ENCODE peak calls at places on chromosomes 4 and X, in four cellular contexts. One of them, this sample, is unnamed.

GRCh38 chr4:1593038-1593417 is 91.1 kb downstream of the FAM53A start:
- DNase-seq in H1: no peak
- DNase-seq in GM12878: no peak
- DNase-seq in HepG2: no peak
- DNase-seq in this sample: no peak

GRCh38 chr4:40211224-40212185 is 14.7 kb downstream of the RHOH start:
- DNase-seq in HepG2: no peak
- DNase-seq in GM12878: no peak
- DNase-seq in H1: no peak
- DNase-seq in this sample: no peak

GRCh38 chr4:25424539-25425228 is 47.6 kb downstream of the ANAPC4 start:
- DNase-seq in H1: no peak
- DNase-seq in HepG2: no peak
- DNase-seq in GM12878: no peak
- DNase-seq in this sample: no peak

GRCh38 chr4:148770848-148771247 is 328.6 kb upstream of the NR3C2 start:
- DNase-seq in GM12878: no peak
- DNase-seq in H1: no peak
- DNase-seq in HepG2: no peak
- DNase-seq in this sample: no peak

GRCh38 chr4:84968936-84969335 is 2.4 kb upstream of the WDFY3 start:
- DNase-seq in HepG2: no peak
- DNase-seq in GM12878: no peak
- DNase-seq in H1: no peak
- DNase-seq in this sample: no peak

GRCh38 chr4:74635490-74636123 is 158.7 kb downstream of the BTC start:
- DNase-seq in GM12878: no peak
- DNase-seq in HepG2: no peak
- DNase-seq in H1: no peak
- DNase-seq in this sample: no peak

GRCh38 chr4:143399113-143399949 is 62.7 kb downstream of the GAB1 start:
- DNase-seq in HepG2: peak; percentile 39
- DNase-seq in GM12878: no peak
- DNase-seq in H1: no peak
- DNase-seq in this sample: peak; percentile 34

GRCh38 chrX:56782362-56782761 is 53.3 kb downstream of the NBDY start:
- DNase-seq in GM12878: no peak
- DNase-seq in H1: no peak
- DNase-seq in HepG2: no peak
- DNase-seq in this sample: no peak

GRCh38 chr4:143358923-143359694 is 22.4 kb downstream of the GAB1 start:
- DNase-seq in HepG2: no peak
- DNase-seq in H1: no peak
- DNase-seq in GM12878: no peak
- DNase-seq in this sample: no peak

GRCh38 chrX:38060331-38060878 is 54.1 kb downstream of the SYTL5 start:
- DNase-seq in GM12878: no peak
- DNase-seq in HepG2: no peak
- DNase-seq in H1: no peak
- DNase-seq in this sample: no peak

GRCh38 chr4:14317351-14317750 is 684.9 kb upstream of the CPEB2 start:
- DNase-seq in HepG2: no peak
- DNase-seq in H1: no peak
- DNase-seq in GM12878: no peak
- DNase-seq in this sample: no peak

GRCh38 chrX:140765043-140765784 is 55.7 kb downstream of the LINC00632 start:
- DNase-seq in H1: no peak
- DNase-seq in GM12878: no peak
- DNase-seq in HepG2: no peak
- DNase-seq in this sample: peak; percentile 15

GRCh38 chrX:22249371-22249770 is 23.3 kb upstream of the CBLL2 start:
- DNase-seq in HepG2: no peak
- DNase-seq in GM12878: no peak
- DNase-seq in H1: no peak
- DNase-seq in this sample: no peak

GRCh38 chr4:169234137-169234855 is 36.5 kb downstream of the SH3RF1 start:
- DNase-seq in H1: no peak
- DNase-seq in GM12878: no peak
- DNase-seq in HepG2: no peak
- DNase-seq in this sample: no peak

GRCh38 chr4:91936301-91936700 is 367.5 kb upstream of the GRID2 start:
- DNase-seq in H1: no peak
- DNase-seq in HepG2: no peak
- DNase-seq in GM12878: no peak
- DNase-seq in this sample: no peak

GRCh38 chr4:84100071-84100470 is 399.0 kb downstream of the NKX6-1 start:
- DNase-seq in GM12878: no peak
- DNase-seq in HepG2: no peak
- DNase-seq in H1: no peak
- DNase-seq in this sample: no peak

GRCh38 chr4:113371061-113371460 is 321.6 kb downstream of the ANK2 start:
- DNase-seq in H1: no peak
- DNase-seq in HepG2: no peak
- DNase-seq in GM12878: no peak
- DNase-seq in this sample: no peak

GRCh38 chr4:1208266-1208961 is 36.0 kb upstream of the SPON2 start:
- DNase-seq in H1: no peak
- DNase-seq in HepG2: no peak
- DNase-seq in GM12878: no peak
- DNase-seq in this sample: no peak

GRCh38 chr4:151940926-151941617 is 180.3 kb upstream of the GATB start:
- DNase-seq in HepG2: no peak
- DNase-seq in H1: no peak
- DNase-seq in GM12878: no peak
- DNase-seq in this sample: no peak

GRCh38 chr4:121138014-121138413 is 26.1 kb downstream of the TNIP3 start:
- DNase-seq in H1: no peak
- DNase-seq in HepG2: no peak
- DNase-seq in GM12878: no peak
- DNase-seq in this sample: no peak

GRCh38 chr4:30103455-30103854 is 616.7 kb upstream of the PCDH7 start:
- DNase-seq in H1: no peak
- DNase-seq in GM12878: no peak
- DNase-seq in HepG2: no peak
- DNase-seq in this sample: no peak

GRCh38 chr4:89757154-89757723 is 79.7 kb downstream of the SNCA start:
- DNase-seq in H1: no peak
- DNase-seq in HepG2: no peak
- DNase-seq in GM12878: no peak
- DNase-seq in this sample: peak; percentile 13

GRCh38 chr4:174586651-174587050 is 64.4 kb upstream of the HPGD start:
- DNase-seq in HepG2: no peak
- DNase-seq in GM12878: no peak
- DNase-seq in H1: no peak
- DNase-seq in this sample: no peak

GRCh38 chr4:109164011-109164410 is 138.4 kb downstream of the COL25A1 start:
- DNase-seq in H1: no peak
- DNase-seq in GM12878: no peak
- DNase-seq in HepG2: peak; percentile 2
- DNase-seq in this sample: no peak

GRCh38 chrX:34734383-34734782 is 77.3 kb upstream of the TMEM47 start:
- DNase-seq in H1: no peak
- DNase-seq in HepG2: no peak
- DNase-seq in GM12878: no peak
- DNase-seq in this sample: no peak

GRCh38 chrX:2272337-2272736 is 228.4 kb downstream of the DHRSX start:
- DNase-seq in GM12878: no peak
- DNase-seq in H1: no peak
- DNase-seq in HepG2: no peak
- DNase-seq in this sample: no peak

GRCh38 chr4:101264993-101265815 is 82.1 kb downstream of the PPP3CA start:
- DNase-seq in HepG2: no peak
- DNase-seq in GM12878: no peak
- DNase-seq in H1: no peak
- DNase-seq in this sample: no peak

GRCh38 chr4:125770814-125771398 is 456.2 kb downstream of the FAT4 start:
- DNase-seq in H1: no peak
- DNase-seq in GM12878: no peak
- DNase-seq in HepG2: no peak
- DNase-seq in this sample: no peak

GRCh38 chr4:4776934-4777333 is 82.5 kb upstream of the MSX1 start:
- DNase-seq in GM12878: no peak
- DNase-seq in HepG2: no peak
- DNase-seq in H1: no peak
- DNase-seq in this sample: no peak

GRCh38 chrX:103197721-103198306 is 17.1 kb upstream of the BEX4 start:
- DNase-seq in HepG2: no peak
- DNase-seq in H1: no peak
- DNase-seq in GM12878: no peak
- DNase-seq in this sample: no peak

GRCh38 chrX:134880866-134881265 is 109.9 kb upstream of the SMIM10 start:
- DNase-seq in H1: no peak
- DNase-seq in GM12878: no peak
- DNase-seq in HepG2: no peak
- DNase-seq in this sample: no peak

GRCh38 chrX:130079824-130080406 is 30.4 kb downstream of the ELF4 start:
- DNase-seq in H1: no peak
- DNase-seq in GM12878: no peak
- DNase-seq in HepG2: peak; percentile 50
- DNase-seq in this sample: peak; percentile 83

GRCh38 chrX:106014119-106014775 is 24.3 kb downstream of the SERPINA7 start:
- DNase-seq in H1: no peak
- DNase-seq in GM12878: no peak
- DNase-seq in HepG2: no peak
- DNase-seq in this sample: no peak

GRCh38 chrX:13287816-13288215 is 32.0 kb downstream of the ATXN3L start:
- DNase-seq in H1: no peak
- DNase-seq in GM12878: no peak
- DNase-seq in HepG2: no peak
- DNase-seq in this sample: no peak
- TF ChIP-seq SUZ12 in H1: no peak
- TF ChIP-seq SUZ12 in GM12878: no peak
- TF ChIP-seq SUZ12 in HepG2: no peak
- TF ChIP-seq SUZ12 in this sample: no peak

DNA sequence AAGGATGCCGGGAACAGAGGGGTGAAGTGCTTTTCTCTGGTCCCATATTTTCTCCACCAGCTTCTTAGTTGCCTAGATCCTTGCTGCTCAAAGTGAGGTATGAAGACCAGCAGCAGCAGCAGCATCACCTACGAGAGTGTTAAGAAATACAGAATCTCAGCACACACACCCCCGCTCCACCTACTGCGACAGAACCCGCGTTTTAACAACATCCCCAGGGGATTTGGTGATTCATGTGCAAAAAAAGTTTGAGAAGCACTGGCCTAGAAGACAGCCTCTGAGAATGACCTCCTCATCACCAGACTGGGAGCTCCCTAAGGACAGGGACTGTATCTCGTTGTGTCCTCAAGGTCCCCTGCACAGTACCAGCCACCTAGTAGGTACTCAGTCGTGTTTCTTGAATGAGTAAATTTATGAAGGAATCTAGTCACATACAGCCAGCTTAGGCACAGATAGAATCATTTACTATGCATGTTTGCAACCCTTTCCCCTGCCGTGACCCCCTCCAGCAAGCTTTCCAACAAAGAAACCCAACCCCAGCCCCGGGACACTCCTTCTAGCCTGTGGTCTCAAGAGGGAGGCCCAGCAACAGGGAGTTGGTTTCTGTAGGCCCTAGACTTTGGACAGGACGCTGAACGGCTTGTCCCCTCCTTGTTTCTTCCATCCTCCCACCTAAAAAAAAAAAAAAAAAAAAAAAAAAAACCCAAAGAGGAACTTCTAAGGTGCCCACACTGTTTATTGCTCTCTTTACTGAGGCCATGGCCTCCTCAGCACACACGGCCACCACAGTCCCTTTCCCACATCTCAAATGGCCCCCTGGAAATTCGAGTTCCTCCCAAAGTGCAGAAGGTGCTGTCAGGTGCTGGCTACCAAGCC is 21.4 kb downstream of the RTL5 start:
- DNase-seq in GM12878: no peak
- DNase-seq in H1: no peak
- DNase-seq in HepG2: no peak
- DNase-seq in this sample: no peak
- TF ChIP-seq SP1 in GM12878: no peak
- TF ChIP-seq SP1 in H1: no peak
- TF ChIP-seq SP1 in HepG2: no peak
- TF ChIP-seq SP1 in this sample: no peak

GRCh38 chr4:9704551-9705332 is 76.7 kb upstream of the DRD5 start:
- DNase-seq in H1: no peak
- DNase-seq in GM12878: no peak
- DNase-seq in HepG2: no peak
- DNase-seq in this sample: no peak

DNA sequence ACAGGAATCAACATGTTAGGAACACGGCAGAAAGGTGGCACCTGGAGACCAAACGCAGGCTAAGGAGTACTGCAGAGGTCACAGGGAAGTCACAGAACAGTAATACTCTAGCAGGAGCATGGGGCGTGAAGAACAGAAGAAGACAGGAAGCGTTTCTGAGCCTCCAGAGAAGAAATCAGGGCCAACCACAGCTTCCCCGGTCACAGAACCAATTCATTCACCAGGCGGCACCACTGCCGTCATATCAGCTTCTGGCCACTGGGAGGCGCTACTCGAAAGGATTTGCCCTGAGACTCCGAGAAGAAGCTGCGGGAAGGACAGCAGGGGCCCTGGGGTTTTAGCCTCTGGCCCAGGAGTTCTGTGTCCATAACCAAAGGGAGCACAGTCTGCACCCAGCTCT is 78.0 kb upstream of the DRD5 start:
- DNase-seq in H1: peak; percentile 51
- DNase-seq in HepG2: peak; percentile 35
- DNase-seq in GM12878: peak; percentile 5
- DNase-seq in this sample: peak; percentile 52
- TF ChIP-seq SUZ12 in H1: no peak
- TF ChIP-seq SUZ12 in HepG2: no peak
- TF ChIP-seq SUZ12 in GM12878: no peak
- TF ChIP-seq SUZ12 in this sample: no peak

DNA sequence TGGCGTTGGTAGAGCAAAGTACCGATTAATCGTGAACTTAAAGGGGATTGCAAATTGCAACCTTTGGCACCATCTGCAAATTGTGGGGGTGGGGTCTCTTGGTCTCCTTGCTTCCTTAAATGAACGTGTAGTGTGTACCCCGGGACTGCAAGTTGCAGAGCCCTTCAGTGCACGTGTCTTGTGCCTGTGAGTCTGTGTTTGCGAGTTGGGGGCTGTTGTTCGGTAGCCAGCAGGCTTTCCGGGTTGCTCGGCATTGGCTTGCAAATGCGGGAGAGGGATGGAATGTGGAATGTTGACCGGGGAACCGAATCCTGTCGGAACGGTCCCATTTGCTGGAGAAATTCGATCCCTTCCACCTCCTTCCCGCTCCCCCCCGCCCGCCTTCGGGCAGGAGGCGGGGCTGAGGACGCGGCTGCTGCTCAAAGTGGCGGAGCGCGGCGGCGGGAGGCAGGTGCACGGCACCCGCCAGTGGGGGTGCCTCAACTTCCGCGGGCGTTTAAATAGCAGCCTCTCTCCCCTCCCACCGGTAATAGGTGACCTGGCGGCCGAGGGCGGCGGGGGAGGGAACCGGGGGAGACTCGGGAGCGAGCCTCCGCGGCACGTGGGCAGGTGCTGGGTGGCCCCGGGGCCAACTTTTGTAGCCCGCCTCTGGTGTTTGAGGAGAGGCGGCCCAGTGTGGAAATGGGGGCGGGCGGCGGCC is 1.5 kb downstream of the JADE1 start:
- DNase-seq in HepG2: peak; percentile 88
- DNase-seq in H1: peak; percentile 98
- DNase-seq in GM12878: no peak
- DNase-seq in this sample: peak; percentile 66
- TF ChIP-seq SP1 in HepG2: no peak
- TF ChIP-seq SP1 in H1: peak; percentile 89
- TF ChIP-seq SP1 in GM12878: no peak
- TF ChIP-seq SP1 in this sample: no peak

GRCh38 chrX:53318766-53319353 is 37.5 kb upstream of the IQSEC2 start:
- DNase-seq in HepG2: no peak
- DNase-seq in H1: no peak
- DNase-seq in GM12878: no peak
- DNase-seq in this sample: no peak
- TF ChIP-seq SUZ12 in HepG2: no peak
- TF ChIP-seq SUZ12 in H1: peak; percentile 1
- TF ChIP-seq SUZ12 in GM12878: no peak
- TF ChIP-seq SUZ12 in this sample: no peak